ENCODE peak calls at places on chromosomes 3 and 15, in five cellular contexts. One of them, this sample, is unnamed.

GRCh38 chr15:74857671-74858365 is 14.9 kb upstream of the ULK3 start:
- DNase-seq in coronary artery: no peak
- DNase-seq in CD4-positive, alpha-beta memory T cell: no peak
- DNase-seq in AG04450: no peak
- DNase-seq in H9: no peak
- DNase-seq in this sample: no peak

GRCh38 chr15:98169551-98169950 is 209.0 kb downstream of the ARRDC4 start:
- DNase-seq in coronary artery: no peak
- DNase-seq in CD4-positive, alpha-beta memory T cell: no peak
- DNase-seq in AG04450: no peak
- DNase-seq in H9: no peak
- DNase-seq in this sample: no peak

GRCh38 chr3:55790596-55791350 is 303.7 kb upstream of the WNT5A start:
- DNase-seq in coronary artery: no peak
- DNase-seq in CD4-positive, alpha-beta memory T cell: no peak
- DNase-seq in AG04450: no peak
- DNase-seq in H9: no peak
- DNase-seq in this sample: no peak

GRCh38 chr3:31962801-31963205 is 18.3 kb downstream of the OSBPL10 start:
- DNase-seq in coronary artery: no peak
- DNase-seq in CD4-positive, alpha-beta memory T cell: no peak
- DNase-seq in AG04450: no peak
- DNase-seq in H9: no peak
- DNase-seq in this sample: no peak

GRCh38 chr15:29526802-29527201 is 257.2 kb upstream of the NSMCE3 start:
- DNase-seq in coronary artery: no peak
- DNase-seq in CD4-positive, alpha-beta memory T cell: no peak
- DNase-seq in AG04450: no peak
- DNase-seq in H9: no peak
- DNase-seq in this sample: no peak

GRCh38 chr3:151916781-151917180 is 43.3 kb downstream of the SUCNR1 start:
- DNase-seq in coronary artery: no peak
- DNase-seq in CD4-positive, alpha-beta memory T cell: no peak
- DNase-seq in AG04450: no peak
- DNase-seq in H9: no peak
- DNase-seq in this sample: no peak

GRCh38 chr3:140727886-140728285 is 50.0 kb downstream of the TRIM42 start:
- DNase-seq in coronary artery: no peak
- DNase-seq in CD4-positive, alpha-beta memory T cell: no peak
- DNase-seq in AG04450: no peak
- DNase-seq in H9: no peak
- DNase-seq in this sample: no peak

GRCh38 chr3:189355481-189356201 is 183.9 kb downstream of the TPRG1 start:
- DNase-seq in coronary artery: no peak
- DNase-seq in CD4-positive, alpha-beta memory T cell: peak; percentile 72
- DNase-seq in AG04450: peak; percentile 11
- DNase-seq in H9: peak; percentile 30
- DNase-seq in this sample: peak; percentile 23

GRCh38 chr3:52086939-52087675 is 30.7 kb upstream of the DUSP7 start:
- DNase-seq in coronary artery: no peak
- DNase-seq in CD4-positive, alpha-beta memory T cell: no peak
- DNase-seq in AG04450: no peak
- DNase-seq in H9: no peak
- DNase-seq in this sample: no peak

GRCh38 chr3:8972614-8973013 is 9.3 kb upstream of the RAD18 start:
- DNase-seq in coronary artery: no peak
- DNase-seq in CD4-positive, alpha-beta memory T cell: no peak
- DNase-seq in AG04450: no peak
- DNase-seq in H9: no peak
- DNase-seq in this sample: no peak

GRCh38 chr3:43872301-43872700 is 181.6 kb downstream of the ABHD5 start:
- DNase-seq in coronary artery: no peak
- DNase-seq in CD4-positive, alpha-beta memory T cell: no peak
- DNase-seq in AG04450: peak; percentile 57
- DNase-seq in H9: peak; percentile 27
- DNase-seq in this sample: no peak

GRCh38 chr15:100722551-100723322 is 120.3 kb downstream of the ASB7 start:
- DNase-seq in coronary artery: peak; percentile 33
- DNase-seq in CD4-positive, alpha-beta memory T cell: no peak
- DNase-seq in AG04450: no peak
- DNase-seq in H9: no peak
- DNase-seq in this sample: no peak

GRCh38 chr3:129917423-129918007 is 24.0 kb upstream of the TMCC1 start:
- DNase-seq in coronary artery: no peak
- DNase-seq in CD4-positive, alpha-beta memory T cell: no peak
- DNase-seq in AG04450: no peak
- DNase-seq in H9: no peak
- DNase-seq in this sample: no peak

GRCh38 chr3:127264292-127264691 is 23.6 kb downstream of the PRR20G start:
- DNase-seq in coronary artery: no peak
- DNase-seq in CD4-positive, alpha-beta memory T cell: no peak
- DNase-seq in AG04450: no peak
- DNase-seq in H9: no peak
- DNase-seq in this sample: no peak

GRCh38 chr15:58212909-58213526 is 74.8 kb downstream of the AQP9 start:
- DNase-seq in coronary artery: no peak
- DNase-seq in CD4-positive, alpha-beta memory T cell: no peak
- DNase-seq in AG04450: no peak
- DNase-seq in H9: no peak
- DNase-seq in this sample: no peak

GRCh38 chr15:69328739-69329138 is 30.0 kb downstream of the PAQR5 start:
- DNase-seq in coronary artery: no peak
- DNase-seq in CD4-positive, alpha-beta memory T cell: no peak
- DNase-seq in AG04450: no peak
- DNase-seq in H9: no peak
- DNase-seq in this sample: no peak

GRCh38 chr3:11591401-11592266 is 52.1 kb downstream of the VGLL4 start:
- DNase-seq in coronary artery: peak; percentile 80
- DNase-seq in CD4-positive, alpha-beta memory T cell: no peak
- DNase-seq in AG04450: no peak
- DNase-seq in H9: peak; percentile 54
- DNase-seq in this sample: no peak

GRCh38 chr3:8458711-8459110 is 42.9 kb upstream of the LMCD1 start:
- DNase-seq in coronary artery: peak; percentile 85
- DNase-seq in CD4-positive, alpha-beta memory T cell: no peak
- DNase-seq in AG04450: peak; percentile 73
- DNase-seq in H9: no peak
- DNase-seq in this sample: no peak

GRCh38 chr15:100764778-100765457 is 114.7 kb upstream of the ALDH1A3 start:
- DNase-seq in coronary artery: peak; percentile 55
- DNase-seq in CD4-positive, alpha-beta memory T cell: no peak
- DNase-seq in AG04450: peak; percentile 45
- DNase-seq in H9: no peak
- DNase-seq in this sample: no peak

GRCh38 chr3:54243262-54243931 is 121.0 kb downstream of the CACNA2D3 start:
- DNase-seq in coronary artery: no peak
- DNase-seq in CD4-positive, alpha-beta memory T cell: no peak
- DNase-seq in AG04450: no peak
- DNase-seq in H9: no peak
- DNase-seq in this sample: no peak

GRCh38 chr3:190044142-190044541 is 76.6 kb downstream of the P3H2 start:
- DNase-seq in coronary artery: no peak
- DNase-seq in CD4-positive, alpha-beta memory T cell: no peak
- DNase-seq in AG04450: peak; percentile 16
- DNase-seq in H9: no peak
- DNase-seq in this sample: no peak

GRCh38 chr3:194711913-194712312 is 26.2 kb downstream of the FAM43A start:
- DNase-seq in coronary artery: no peak
- DNase-seq in CD4-positive, alpha-beta memory T cell: no peak
- DNase-seq in AG04450: peak; percentile 68
- DNase-seq in H9: no peak
- DNase-seq in this sample: no peak

GRCh38 chr3:48595075-48595525 is at the start of gene COL7A1:
- DNase-seq in coronary artery: no peak
- DNase-seq in CD4-positive, alpha-beta memory T cell: no peak
- DNase-seq in AG04450: no peak
- DNase-seq in H9: peak; percentile 53
- DNase-seq in this sample: no peak

GRCh38 chr3:12180218-12180617 is 21.5 kb upstream of the TIMP4 start:
- DNase-seq in coronary artery: peak; percentile 87
- DNase-seq in CD4-positive, alpha-beta memory T cell: no peak
- DNase-seq in AG04450: no peak
- DNase-seq in H9: no peak
- DNase-seq in this sample: no peak

GRCh38 chr15:77529394-77530159 is 103.1 kb downstream of the LINGO1 start:
- DNase-seq in coronary artery: no peak
- DNase-seq in CD4-positive, alpha-beta memory T cell: no peak
- DNase-seq in AG04450: no peak
- DNase-seq in H9: no peak
- DNase-seq in this sample: no peak

GRCh38 chr3:30081904-30082303 is 524.5 kb upstream of the TGFBR2 start:
- DNase-seq in coronary artery: no peak
- DNase-seq in CD4-positive, alpha-beta memory T cell: no peak
- DNase-seq in AG04450: no peak
- DNase-seq in H9: no peak
- DNase-seq in this sample: no peak

GRCh38 chr15:64857421-64857820 is 15.7 kb downstream of the PLEKHO2 start:
- DNase-seq in coronary artery: no peak
- DNase-seq in CD4-positive, alpha-beta memory T cell: no peak
- DNase-seq in AG04450: no peak
- DNase-seq in H9: peak; percentile 17
- DNase-seq in this sample: no peak

GRCh38 chr3:193711523-193711963 is 118.5 kb downstream of the OPA1 start:
- DNase-seq in coronary artery: no peak
- DNase-seq in CD4-positive, alpha-beta memory T cell: no peak
- DNase-seq in AG04450: no peak
- DNase-seq in H9: no peak
- DNase-seq in this sample: no peak

GRCh38 chr3:172615296-172615695 is 92.1 kb upstream of the TNFSF10 start:
- DNase-seq in coronary artery: no peak
- DNase-seq in CD4-positive, alpha-beta memory T cell: no peak
- DNase-seq in AG04450: no peak
- DNase-seq in H9: no peak
- DNase-seq in this sample: no peak

GRCh38 chr3:98536456-98537017 is 4.8 kb downstream of the GPR15 start:
- DNase-seq in coronary artery: no peak
- DNase-seq in CD4-positive, alpha-beta memory T cell: no peak
- DNase-seq in AG04450: no peak
- DNase-seq in H9: no peak
- DNase-seq in this sample: no peak

GRCh38 chr15:29475096-29475495 is 205.5 kb upstream of the NSMCE3 start:
- DNase-seq in coronary artery: no peak
- DNase-seq in CD4-positive, alpha-beta memory T cell: no peak
- DNase-seq in AG04450: no peak
- DNase-seq in H9: no peak
- DNase-seq in this sample: no peak

GRCh38 chr15:88938802-88939485 is 25.8 kb upstream of the MFGE8 start:
- DNase-seq in coronary artery: no peak
- DNase-seq in CD4-positive, alpha-beta memory T cell: no peak
- DNase-seq in AG04450: no peak
- DNase-seq in H9: peak; percentile 56
- DNase-seq in this sample: no peak

GRCh38 chr15:41981373-41982132 is 9.2 kb upstream of the EHD4 start:
- DNase-seq in coronary artery: peak; percentile 33
- DNase-seq in CD4-positive, alpha-beta memory T cell: no peak
- DNase-seq in AG04450: no peak
- DNase-seq in H9: no peak
- DNase-seq in this sample: no peak

GRCh38 chr15:98551936-98552562 is 96.3 kb upstream of the IGF1R start:
- DNase-seq in coronary artery: no peak
- DNase-seq in CD4-positive, alpha-beta memory T cell: no peak
- DNase-seq in AG04450: no peak
- DNase-seq in H9: no peak
- DNase-seq in this sample: no peak

GRCh38 chr3:119033393-119034255 is 1.0 kb downstream of the IGSF11 start:
- DNase-seq in coronary artery: no peak
- DNase-seq in CD4-positive, alpha-beta memory T cell: no peak
- DNase-seq in AG04450: no peak
- DNase-seq in H9: no peak
- DNase-seq in this sample: no peak
- H3K27ac ChIP-seq in coronary artery: no peak overlapping the region
- H3K27ac ChIP-seq in CD4-positive, alpha-beta memory T cell: no peak overlapping the region
- H3K27ac ChIP-seq in AG04450: no peak overlapping the region
- H3K27ac ChIP-seq in H9: no peak overlapping the region
- H3K27ac ChIP-seq in this sample: no peak overlapping the region

GRCh38 chr3:37041546-37042195 is 48.4 kb downstream of the MLH1 start:
- DNase-seq in coronary artery: no peak
- DNase-seq in CD4-positive, alpha-beta memory T cell: no peak
- DNase-seq in AG04450: no peak
- DNase-seq in H9: no peak
- DNase-seq in this sample: no peak
- H3K27ac ChIP-seq in coronary artery: peak overlapping the region; percentile 67
- H3K27ac ChIP-seq in CD4-positive, alpha-beta memory T cell: no peak overlapping the region
- H3K27ac ChIP-seq in AG04450: no peak overlapping the region
- H3K27ac ChIP-seq in H9: no peak overlapping the region
- H3K27ac ChIP-seq in this sample: no peak overlapping the region

DNA sequence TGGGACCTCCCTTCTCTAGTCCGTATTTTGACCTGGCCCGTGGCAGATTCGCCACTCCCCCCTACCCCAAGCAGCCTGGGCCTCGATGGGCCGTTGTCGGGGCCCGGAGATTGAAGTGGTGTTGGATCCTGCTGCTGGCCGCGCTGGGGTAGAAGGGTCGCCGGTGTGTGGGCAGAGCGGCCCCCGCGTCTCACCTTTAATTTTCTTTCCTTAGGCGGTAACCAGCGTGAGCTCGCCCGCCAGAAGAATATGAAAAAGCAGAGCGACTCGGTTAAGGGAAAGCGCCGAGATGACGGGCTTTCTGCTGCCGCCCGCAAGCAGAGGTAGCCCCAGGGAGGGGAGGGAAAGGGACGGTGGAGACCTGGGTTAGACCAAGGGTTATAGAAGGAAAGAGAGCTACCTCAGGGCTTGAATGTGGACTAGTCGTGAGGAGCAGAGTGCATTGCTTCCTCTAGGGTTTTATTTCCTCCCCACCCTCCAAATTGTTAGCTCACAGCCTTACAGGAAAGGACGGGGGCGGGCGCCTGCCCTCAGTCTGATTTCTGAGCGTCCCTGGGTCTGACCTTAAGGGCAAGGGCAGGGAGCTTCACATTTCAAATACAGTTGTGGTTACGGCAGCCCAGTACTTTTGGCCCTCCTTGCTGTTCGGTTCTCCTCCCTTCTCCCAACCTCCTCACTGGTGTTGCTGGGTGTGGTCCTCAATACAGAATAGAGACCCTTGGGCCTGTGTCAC is 807 bp downstream of the SERF2 start:
- DNase-seq in coronary artery: no peak
- DNase-seq in CD4-positive, alpha-beta memory T cell: no peak
- DNase-seq in AG04450: no peak
- DNase-seq in H9: no peak
- DNase-seq in this sample: no peak
- H3K27ac ChIP-seq in coronary artery: peak overlapping the region; percentile 88
- H3K27ac ChIP-seq in CD4-positive, alpha-beta memory T cell: peak overlapping the region; percentile 100
- H3K27ac ChIP-seq in AG04450: peak overlapping the region; percentile 93
- H3K27ac ChIP-seq in H9: no peak overlapping the region
- H3K27ac ChIP-seq in this sample: peak overlapping the region; percentile 98

DNA sequence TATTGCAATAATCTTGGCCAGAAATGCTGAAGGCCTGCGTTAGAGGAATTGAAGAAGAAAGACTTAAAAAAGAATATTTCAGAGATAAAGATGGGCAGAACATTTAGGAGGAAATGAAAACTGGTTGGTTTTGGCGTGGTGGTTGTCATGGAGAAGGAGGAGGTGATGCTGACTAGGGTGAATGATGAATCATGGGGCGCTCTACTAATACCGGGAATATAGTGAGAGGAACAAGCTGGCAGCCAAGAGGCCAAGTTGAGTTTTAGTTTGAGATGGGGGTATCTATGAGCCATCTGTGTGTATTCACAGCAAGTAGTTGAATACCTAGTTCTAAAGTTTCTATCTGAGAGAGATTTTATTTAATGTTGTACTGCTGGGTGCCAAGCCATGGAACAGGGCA is 6.8 kb upstream of the GAP43 start:
- DNase-seq in coronary artery: no peak
- DNase-seq in CD4-positive, alpha-beta memory T cell: no peak
- DNase-seq in AG04450: no peak
- DNase-seq in H9: no peak
- DNase-seq in this sample: no peak
- H3K27ac ChIP-seq in coronary artery: no peak overlapping the region
- H3K27ac ChIP-seq in CD4-positive, alpha-beta memory T cell: no peak overlapping the region
- H3K27ac ChIP-seq in AG04450: no peak overlapping the region
- H3K27ac ChIP-seq in H9: no peak overlapping the region
- H3K27ac ChIP-seq in this sample: no peak overlapping the region